ENCODE peak calls at places on chromosomes 6 and 20, in seven cellular contexts. One of them, this sample, is unnamed. For H3K36me3, the result is how much of the 10 kb centered on the place peaks cover.

GRCh38 chr20:21100590-21101452 is 5.3 kb downstream of the LINC00237 start:
- DNase-seq in heart left ventricle: no peak
- DNase-seq in cardiac muscle cell: no peak
- DNase-seq in upper lobe of left lung: no peak
- DNase-seq in bronchial epithelial cell: no peak
- DNase-seq in OCI-LY7: peak
- DNase-seq in fibroblast of lung: no peak
- DNase-seq in this sample: peak

GRCh38 chr6:49639177-49639817 is 2.7 kb upstream of the RHAG start:
- DNase-seq in heart left ventricle: no peak
- DNase-seq in cardiac muscle cell: no peak
- DNase-seq in upper lobe of left lung: no peak
- DNase-seq in bronchial epithelial cell: no peak
- DNase-seq in OCI-LY7: no peak
- DNase-seq in fibroblast of lung: no peak
- DNase-seq in this sample: no peak

GRCh38 chr6:160858886-160859285 is 132.7 kb upstream of the MAP3K4 start:
- DNase-seq in heart left ventricle: no peak
- DNase-seq in cardiac muscle cell: no peak
- DNase-seq in upper lobe of left lung: no peak
- DNase-seq in bronchial epithelial cell: no peak
- DNase-seq in OCI-LY7: no peak
- DNase-seq in fibroblast of lung: no peak
- DNase-seq in this sample: no peak

GRCh38 chr20:46575794-46576495 is 25.5 kb upstream of the OCSTAMP start:
- DNase-seq in heart left ventricle: no peak
- DNase-seq in cardiac muscle cell: no peak
- DNase-seq in upper lobe of left lung: no peak
- DNase-seq in bronchial epithelial cell: no peak
- DNase-seq in OCI-LY7: no peak
- DNase-seq in fibroblast of lung: no peak
- DNase-seq in this sample: no peak

GRCh38 chr20:8515810-8516435 is 383.9 kb downstream of the PLCB1 start:
- DNase-seq in heart left ventricle: no peak
- DNase-seq in cardiac muscle cell: no peak
- DNase-seq in upper lobe of left lung: no peak
- DNase-seq in bronchial epithelial cell: no peak
- DNase-seq in OCI-LY7: no peak
- DNase-seq in fibroblast of lung: no peak
- DNase-seq in this sample: no peak

GRCh38 chr6:8057263-8057662 is 6.9 kb downstream of the BLOC1S5 start:
- DNase-seq in heart left ventricle: no peak
- DNase-seq in cardiac muscle cell: no peak
- DNase-seq in upper lobe of left lung: no peak
- DNase-seq in bronchial epithelial cell: no peak
- DNase-seq in OCI-LY7: no peak
- DNase-seq in fibroblast of lung: no peak
- DNase-seq in this sample: no peak

GRCh38 chr6:162952343-162952871 is 224.6 kb downstream of the PACRG start:
- DNase-seq in heart left ventricle: no peak
- DNase-seq in cardiac muscle cell: no peak
- DNase-seq in upper lobe of left lung: no peak
- DNase-seq in bronchial epithelial cell: no peak
- DNase-seq in OCI-LY7: no peak
- DNase-seq in fibroblast of lung: no peak
- DNase-seq in this sample: no peak

GRCh38 chr20:43975096-43975768 is 60.6 kb downstream of the TOX2 start:
- DNase-seq in heart left ventricle: no peak
- DNase-seq in cardiac muscle cell: no peak
- DNase-seq in upper lobe of left lung: no peak
- DNase-seq in bronchial epithelial cell: peak
- DNase-seq in OCI-LY7: no peak
- DNase-seq in fibroblast of lung: peak
- DNase-seq in this sample: no peak

GRCh38 chr20:61932199-61932592 is 133.5 kb downstream of the TAF4 start:
- DNase-seq in heart left ventricle: no peak
- DNase-seq in cardiac muscle cell: no peak
- DNase-seq in upper lobe of left lung: no peak
- DNase-seq in bronchial epithelial cell: no peak
- DNase-seq in OCI-LY7: no peak
- DNase-seq in fibroblast of lung: no peak
- DNase-seq in this sample: no peak

GRCh38 chr20:54668271-54669053 is 193.1 kb downstream of the DOK5 start:
- DNase-seq in heart left ventricle: no peak
- DNase-seq in cardiac muscle cell: peak
- DNase-seq in upper lobe of left lung: no peak
- DNase-seq in bronchial epithelial cell: peak
- DNase-seq in OCI-LY7: peak
- DNase-seq in fibroblast of lung: peak
- DNase-seq in this sample: peak

GRCh38 chr6:48074368-48074767 is 36.6 kb downstream of the PTCHD4 start:
- DNase-seq in heart left ventricle: no peak
- DNase-seq in cardiac muscle cell: no peak
- DNase-seq in upper lobe of left lung: no peak
- DNase-seq in bronchial epithelial cell: no peak
- DNase-seq in OCI-LY7: no peak
- DNase-seq in fibroblast of lung: peak
- DNase-seq in this sample: no peak

GRCh38 chr6:41505084-41506049 is 40.8 kb upstream of the FOXP4 start:
- DNase-seq in heart left ventricle: peak
- DNase-seq in cardiac muscle cell: peak
- DNase-seq in upper lobe of left lung: peak
- DNase-seq in bronchial epithelial cell: no peak
- DNase-seq in OCI-LY7: no peak
- DNase-seq in fibroblast of lung: peak
- DNase-seq in this sample: peak

GRCh38 chr6:154969796-154970195 is 25.3 kb upstream of the TIAM2 start:
- DNase-seq in heart left ventricle: no peak
- DNase-seq in cardiac muscle cell: no peak
- DNase-seq in upper lobe of left lung: no peak
- DNase-seq in bronchial epithelial cell: peak
- DNase-seq in OCI-LY7: no peak
- DNase-seq in fibroblast of lung: peak
- DNase-seq in this sample: no peak

GRCh38 chr20:23596856-23597255 is 8.9 kb downstream of the CST9 start:
- DNase-seq in heart left ventricle: no peak
- DNase-seq in cardiac muscle cell: no peak
- DNase-seq in upper lobe of left lung: no peak
- DNase-seq in bronchial epithelial cell: peak
- DNase-seq in OCI-LY7: no peak
- DNase-seq in fibroblast of lung: no peak
- DNase-seq in this sample: no peak

GRCh38 chr6:166770216-166771116 is 143.4 kb upstream of the RPS6KA2 start:
- DNase-seq in heart left ventricle: no peak
- DNase-seq in cardiac muscle cell: no peak
- DNase-seq in upper lobe of left lung: no peak
- DNase-seq in bronchial epithelial cell: no peak
- DNase-seq in OCI-LY7: no peak
- DNase-seq in fibroblast of lung: no peak
- DNase-seq in this sample: no peak

GRCh38 chr6:106069478-106069877 is 16.7 kb upstream of the PRDM1 start:
- DNase-seq in heart left ventricle: no peak
- DNase-seq in cardiac muscle cell: peak
- DNase-seq in upper lobe of left lung: no peak
- DNase-seq in bronchial epithelial cell: peak
- DNase-seq in OCI-LY7: no peak
- DNase-seq in fibroblast of lung: peak
- DNase-seq in this sample: no peak

GRCh38 chr6:145028144-145028818 is 707.0 kb downstream of the EPM2A start:
- DNase-seq in heart left ventricle: no peak
- DNase-seq in cardiac muscle cell: peak
- DNase-seq in upper lobe of left lung: no peak
- DNase-seq in bronchial epithelial cell: peak
- DNase-seq in OCI-LY7: peak
- DNase-seq in fibroblast of lung: no peak
- DNase-seq in this sample: no peak

GRCh38 chr20:4563534-4563933 is 158.2 kb upstream of the PRND start:
- DNase-seq in heart left ventricle: no peak
- DNase-seq in cardiac muscle cell: peak
- DNase-seq in upper lobe of left lung: no peak
- DNase-seq in bronchial epithelial cell: peak
- DNase-seq in OCI-LY7: no peak
- DNase-seq in fibroblast of lung: peak
- DNase-seq in this sample: no peak
- TF ChIP-seq CTCF in heart left ventricle: no peak
- TF ChIP-seq CTCF in cardiac muscle cell: peak
- TF ChIP-seq CTCF in upper lobe of left lung: no peak
- TF ChIP-seq CTCF in bronchial epithelial cell: peak
- TF ChIP-seq CTCF in OCI-LY7: no peak
- TF ChIP-seq CTCF in fibroblast of lung: no peak
- TF ChIP-seq CTCF in this sample: no peak

GRCh38 chr6:147202516-147203310 is 1.5 kb upstream of the STXBP5 start:
- DNase-seq in heart left ventricle: peak
- DNase-seq in cardiac muscle cell: peak
- DNase-seq in upper lobe of left lung: peak
- DNase-seq in bronchial epithelial cell: peak
- DNase-seq in OCI-LY7: peak
- DNase-seq in fibroblast of lung: peak
- DNase-seq in this sample: peak
- H3K4me3 ChIP-seq in heart left ventricle: peak
- H3K4me3 ChIP-seq in cardiac muscle cell: peak
- H3K4me3 ChIP-seq in upper lobe of left lung: peak
- H3K4me3 ChIP-seq in bronchial epithelial cell: peak
- H3K4me3 ChIP-seq in OCI-LY7: peak
- H3K4me3 ChIP-seq in fibroblast of lung: peak
- H3K4me3 ChIP-seq in this sample: peak

GRCh38 chr6:4041480-4041879 is 37.5 kb downstream of the FAM217A start:
- DNase-seq in heart left ventricle: no peak
- DNase-seq in cardiac muscle cell: no peak
- DNase-seq in upper lobe of left lung: no peak
- DNase-seq in bronchial epithelial cell: no peak
- DNase-seq in OCI-LY7: no peak
- DNase-seq in fibroblast of lung: no peak
- DNase-seq in this sample: no peak
- H3K36me3 ChIP-seq in heart left ventricle: under half
- H3K36me3 ChIP-seq in cardiac muscle cell: half or more
- H3K36me3 ChIP-seq in upper lobe of left lung: under half
- H3K36me3 ChIP-seq in bronchial epithelial cell: under half
- H3K36me3 ChIP-seq in OCI-LY7: half or more
- H3K36me3 ChIP-seq in fibroblast of lung: under half
- H3K36me3 ChIP-seq in this sample: under half

GRCh38 chr6:125779924-125780539 is 10.7 kb upstream of the NCOA7 start:
- DNase-seq in heart left ventricle: peak
- DNase-seq in cardiac muscle cell: peak
- DNase-seq in upper lobe of left lung: peak
- DNase-seq in bronchial epithelial cell: peak
- DNase-seq in OCI-LY7: peak
- DNase-seq in fibroblast of lung: peak
- DNase-seq in this sample: peak
- TF ChIP-seq CTCF in heart left ventricle: peak
- TF ChIP-seq CTCF in cardiac muscle cell: peak
- TF ChIP-seq CTCF in upper lobe of left lung: no peak
- TF ChIP-seq CTCF in bronchial epithelial cell: no peak
- TF ChIP-seq CTCF in OCI-LY7: peak
- TF ChIP-seq CTCF in fibroblast of lung: peak
- TF ChIP-seq CTCF in this sample: no peak

GRCh38 chr6:44077201-44077946 is 49.9 kb downstream of the MRPL14 start:
- DNase-seq in heart left ventricle: no peak
- DNase-seq in cardiac muscle cell: no peak
- DNase-seq in upper lobe of left lung: no peak
- DNase-seq in bronchial epithelial cell: no peak
- DNase-seq in OCI-LY7: no peak
- DNase-seq in fibroblast of lung: no peak
- DNase-seq in this sample: no peak
- H3K4me3 ChIP-seq in heart left ventricle: no peak
- H3K4me3 ChIP-seq in cardiac muscle cell: no peak
- H3K4me3 ChIP-seq in upper lobe of left lung: no peak
- H3K4me3 ChIP-seq in bronchial epithelial cell: no peak
- H3K4me3 ChIP-seq in OCI-LY7: peak
- H3K4me3 ChIP-seq in fibroblast of lung: no peak
- H3K4me3 ChIP-seq in this sample: no peak

GRCh38 chr6:169168706-169169105 is 84.9 kb downstream of the THBS2 start:
- DNase-seq in heart left ventricle: no peak
- DNase-seq in cardiac muscle cell: no peak
- DNase-seq in upper lobe of left lung: no peak
- DNase-seq in bronchial epithelial cell: no peak
- DNase-seq in OCI-LY7: no peak
- DNase-seq in fibroblast of lung: no peak
- DNase-seq in this sample: no peak
- H3K36me3 ChIP-seq in heart left ventricle: under half
- H3K36me3 ChIP-seq in cardiac muscle cell: under half
- H3K36me3 ChIP-seq in upper lobe of left lung: under half
- H3K36me3 ChIP-seq in bronchial epithelial cell: under half
- H3K36me3 ChIP-seq in OCI-LY7: under half
- H3K36me3 ChIP-seq in fibroblast of lung: under half
- H3K36me3 ChIP-seq in this sample: under half

DNA sequence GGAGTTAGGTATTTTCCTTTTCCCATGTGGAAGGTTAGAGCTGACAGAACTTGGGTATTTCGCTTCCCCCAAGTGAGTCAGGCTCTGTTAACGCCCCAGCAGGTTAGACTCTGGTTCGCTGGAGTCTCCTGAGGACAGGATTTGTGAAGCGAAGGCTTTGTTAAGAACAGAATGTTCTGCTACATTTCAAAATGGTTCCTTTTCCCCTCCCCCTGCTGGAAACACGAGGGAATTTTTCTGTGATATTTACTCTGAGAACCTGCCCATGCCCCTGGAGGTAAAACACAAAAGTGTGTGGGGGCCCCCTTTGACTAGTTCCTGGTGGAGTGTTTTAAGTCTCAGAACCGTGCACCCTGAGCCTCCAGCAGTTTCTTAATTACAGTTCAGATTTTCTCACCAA is 731.4 kb upstream of the CITED2 start:
- DNase-seq in heart left ventricle: no peak
- DNase-seq in cardiac muscle cell: peak
- DNase-seq in upper lobe of left lung: no peak
- DNase-seq in bronchial epithelial cell: peak
- DNase-seq in OCI-LY7: no peak
- DNase-seq in fibroblast of lung: peak
- DNase-seq in this sample: no peak
- TF ChIP-seq CTCF in heart left ventricle: peak
- TF ChIP-seq CTCF in cardiac muscle cell: peak
- TF ChIP-seq CTCF in upper lobe of left lung: no peak
- TF ChIP-seq CTCF in bronchial epithelial cell: peak
- TF ChIP-seq CTCF in OCI-LY7: peak
- TF ChIP-seq CTCF in fibroblast of lung: no peak
- TF ChIP-seq CTCF in this sample: no peak